ENCODE peak calls at places on chromosomes 4 and X, in six cellular contexts. A is psoas muscle, E is fibroblast of villous mesenchyme, J is foreskin fibroblast, V is A549, K is prostate gland. Q is an unnamed sample.

GRCh38 chr4:56129431-56129861 is 180.7 kb downstream of the CEP135 start:
- DNase-seq in A (no peak), E (no peak), J (no peak), V (peak), K (no peak), Q (no peak)

GRCh38 chrX:154353172-154353843 is 21.1 kb downstream of the FLNA start:
- DNase-seq in A (no peak), E (no peak), J (no peak), V (peak), K (no peak), Q (no peak)

GRCh38 chr4:3318561-3319021 is 25.8 kb downstream of the RGS12 start:
- DNase-seq in A (no peak), E (no peak), J (no peak), V (peak), K (no peak), Q (no peak)

GRCh38 chr4:10611673-10612072 is 72.9 kb downstream of the CLNK start:
- DNase-seq in A (no peak), E (peak), J (peak), V (peak), K (no peak), Q (peak)

GRCh38 chr4:117971406-117971805 is 62.9 kb upstream of the NDST3 start:
- DNase-seq in A (no peak), E (peak), J (no peak), V (no peak), K (no peak), Q (peak)

GRCh38 chrX:17519349-17519748 is 144.3 kb downstream of the NHS start:
- DNase-seq in A (peak), E (peak), J (peak), V (no peak), K (no peak), Q (peak)

GRCh38 chr4:124828382-124828781 is 115.8 kb upstream of the ANKRD50 start:
- DNase-seq in A (no peak), E (no peak), J (no peak), V (no peak), K (no peak), Q (no peak)

GRCh38 chrX:23403849-23404248 is 69.2 kb downstream of the PTCHD1 start:
- DNase-seq in A (no peak), E (no peak), J (no peak), V (peak), K (no peak), Q (no peak)

GRCh38 chrX:110276778-110277177 is 41.1 kb downstream of the AMMECR1 start:
- DNase-seq in A (no peak), E (no peak), J (no peak), V (no peak), K (no peak), Q (no peak)

GRCh38 chr4:159142254-159142653 is 39.4 kb downstream of the RAPGEF2 start:
- DNase-seq in A (no peak), E (no peak), J (peak), V (no peak), K (no peak), Q (peak)

GRCh38 chr4:120290553-120290952 is 223.9 kb upstream of the MAD2L1 start:
- DNase-seq in A (no peak), E (no peak), J (no peak), V (no peak), K (no peak), Q (no peak)

GRCh38 chr4:140088317-140088967 is 65.5 kb downstream of the MAML3 start:
- DNase-seq in A (no peak), E (peak), J (no peak), V (no peak), K (no peak), Q (peak)

GRCh38 chr4:67581913-67582312 is 23.4 kb downstream of the STAP1 start:
- DNase-seq in A (no peak), E (no peak), J (no peak), V (no peak), K (no peak), Q (no peak)

GRCh38 chrX:18353931-18354368 is 538 bp downstream of the SCML2 start:
- DNase-seq in A (no peak), E (no peak), J (no peak), V (peak), K (no peak), Q (peak)

GRCh38 chrX:57977992-57978391 is 67.7 kb upstream of the ZXDA start:
- DNase-seq in A (no peak), E (no peak), J (no peak), V (no peak), K (no peak), Q (no peak)

GRCh38 chrX:136179133-136179532 is 31.8 kb downstream of the FHL1 start:
- DNase-seq in A (no peak), E (no peak), J (no peak), V (no peak), K (no peak), Q (no peak)

GRCh38 chrX:83260288-83260687 is 247.8 kb upstream of the POU3F4 start:
- DNase-seq in A (no peak), E (no peak), J (no peak), V (no peak), K (no peak), Q (no peak)

GRCh38 chr4:16579866-16580265 is 318.6 kb downstream of the LDB2 start:
- DNase-seq in A (no peak), E (no peak), J (no peak), V (no peak), K (no peak), Q (peak)

GRCh38 chrX:40809210-40809609 is 73.9 kb upstream of the MED14 start:
- DNase-seq in A (no peak), E (peak), J (peak), V (peak), K (no peak), Q (peak)

GRCh38 chrX:1468250-1468772 is 15.6 kb upstream of the ASMTL start:
- DNase-seq in A (peak), E (no peak), J (peak), V (peak), K (no peak), Q (peak)

GRCh38 chr4:54661156-54661555 is 3.4 kb downstream of the KIT start:
- DNase-seq in A (no peak), E (peak), J (peak), V (no peak), K (no peak), Q (peak)

GRCh38 chr4:38860788-38861424 is 4.3 kb upstream of the TLR6 start:
- DNase-seq in A (no peak), E (peak), J (no peak), V (peak), K (no peak), Q (peak)

GRCh38 chr4:26032572-26033320 is 118.7 kb downstream of the SMIM20 start:
- DNase-seq in A (no peak), E (peak), J (peak), V (no peak), K (no peak), Q (peak)

GRCh38 chrX:46327229-46328081 is 217.8 kb downstream of the ZNF674 start:
- DNase-seq in A (no peak), E (no peak), J (peak), V (peak), K (no peak), Q (peak)

GRCh38 chrX:149286940-149287349 is 218.2 kb downstream of the IDS start:
- DNase-seq in A (no peak), E (peak), J (peak), V (peak), K (peak), Q (peak)

GRCh38 chrX:123424546-123424945 is 240.5 kb downstream of the GRIA3 start:
- DNase-seq in A (no peak), E (peak), J (peak), V (peak), K (no peak), Q (peak)

GRCh38 chrX:100829730-100830129 is 9.5 kb downstream of the CSTF2 start:
- DNase-seq in A (no peak), E (peak), J (peak), V (no peak), K (no peak), Q (peak)

GRCh38 chr4:1572521-1572920 is 111.6 kb downstream of the FAM53A start:
- DNase-seq in A (peak), E (no peak), J (no peak), V (no peak), K (no peak), Q (no peak)

GRCh38 chr4:40152642-40153041 is 44.2 kb upstream of the RHOH start:
- DNase-seq in A (no peak), E (no peak), J (no peak), V (no peak), K (no peak), Q (no peak)

GRCh38 chr4:168259096-168259495 is 59.5 kb downstream of the DDX60 start:
- DNase-seq in A (no peak), E (no peak), J (no peak), V (no peak), K (no peak), Q (no peak)

GRCh38 chr4:13933163-13933562 is 305.6 kb upstream of the BOD1L1 start:
- DNase-seq in A (no peak), E (peak), J (peak), V (no peak), K (no peak), Q (peak)

GRCh38 chrX:118373538-118373937 is 27.6 kb downstream of the WDR44 start:
- DNase-seq in A (no peak), E (peak), J (no peak), V (no peak), K (no peak), Q (no peak)

GRCh38 chr4:79178770-79179169 is 147.1 kb downstream of the NAA11 start:
- DNase-seq in A (no peak), E (no peak), J (no peak), V (no peak), K (peak), Q (no peak)

GRCh38 chrX:154057790-154058189 is 38.1 kb upstream of the IRAK1 start:
- DNase-seq in A (no peak), E (no peak), J (no peak), V (no peak), K (no peak), Q (no peak)

GRCh38 chrX:68488657-68489056 is 10.2 kb upstream of the YIPF6 start:
- DNase-seq in A (no peak), E (no peak), J (no peak), V (peak), K (no peak), Q (no peak)

GRCh38 chr4:183483997-183484396 is 20.9 kb upstream of the ING2 start:
- DNase-seq in A (no peak), E (no peak), J (no peak), V (no peak), K (no peak), Q (no peak)

GRCh38 chr4:36241771-36242170 is 2.5 kb downstream of the ARAP2 start:
- DNase-seq in A (no peak), E (peak), J (no peak), V (no peak), K (no peak), Q (no peak)

GRCh38 chr4:125522992-125523391 is 208.2 kb downstream of the FAT4 start:
- DNase-seq in A (no peak), E (no peak), J (no peak), V (no peak), K (no peak), Q (no peak)

GRCh38 chr4:41728571-41728908 is 20.0 kb downstream of the PHOX2B start:
- DNase-seq in A (no peak), E (peak), J (peak), V (no peak), K (no peak), Q (no peak)

DNA sequence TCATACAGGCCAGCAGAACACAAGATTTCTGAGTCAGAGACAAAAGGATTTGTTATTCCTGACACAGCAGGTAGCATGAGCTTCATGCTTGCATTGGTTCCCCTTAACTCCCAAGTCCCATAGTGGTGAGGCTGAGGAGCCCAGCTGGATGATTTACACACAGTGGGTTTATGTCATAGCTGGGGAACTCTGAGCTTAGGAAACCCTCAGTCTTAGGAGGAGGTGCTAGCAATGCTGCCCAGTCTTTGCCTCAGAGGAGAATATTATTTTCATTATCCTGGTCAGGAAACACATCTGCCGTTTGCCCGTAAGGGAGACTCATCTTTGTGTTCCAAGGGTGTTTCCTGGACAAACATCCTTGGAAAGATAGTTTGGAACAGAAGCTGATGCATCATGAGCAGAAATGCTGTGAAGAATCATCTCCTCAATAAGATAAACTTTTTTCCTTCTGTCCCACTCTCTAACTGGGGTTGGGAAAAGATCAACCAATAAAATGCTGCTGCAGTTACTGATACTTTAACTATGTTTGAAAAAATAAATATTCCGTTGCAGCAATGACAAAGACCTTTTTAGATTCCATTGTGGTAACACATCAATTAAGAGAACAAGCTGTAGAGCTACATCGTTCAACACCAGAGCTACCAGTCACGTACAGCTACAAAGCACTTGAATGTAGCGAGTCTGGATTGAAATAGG is 146.8 kb downstream of the DCLK2 start:
- DNase-seq in A (no peak), E (peak), J (peak), V (peak), K (no peak), Q (peak)
- H3K4me3 ChIP-seq in A (no peak), E (peak), J (no peak), V (no peak), K (no peak), Q (peak)

GRCh38 chr4:76585897-76586360 is 150.9 kb downstream of the SHROOM3 start:
- DNase-seq in A (no peak), E (peak), J (no peak), V (peak), K (peak), Q (no peak)
- TF ChIP-seq CTCF in A (no peak), E (no peak), J (no peak), V (no peak), K (peak), Q (peak)

DNA sequence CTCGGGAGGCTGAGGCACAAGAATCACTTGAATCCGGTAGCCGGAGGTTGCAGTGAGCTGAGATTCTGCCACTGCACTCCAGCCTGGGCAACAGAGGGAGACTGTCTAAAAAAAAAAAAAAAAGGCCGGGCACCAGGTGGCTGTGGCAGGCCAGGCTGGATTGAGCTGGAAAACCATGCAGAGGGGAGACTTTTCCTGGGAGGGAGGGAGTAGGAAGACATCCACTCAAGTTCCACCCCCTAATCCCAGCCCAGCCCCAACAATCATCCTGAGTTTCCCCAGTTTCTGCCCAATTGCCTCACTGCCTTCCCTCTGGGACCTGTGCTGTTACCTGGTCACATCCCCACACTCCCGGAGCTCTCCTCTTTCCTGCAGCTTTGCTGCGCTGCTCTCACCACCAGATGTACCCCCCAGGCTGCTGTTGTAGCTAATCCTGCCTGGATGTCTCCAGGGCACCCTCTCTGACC is 9.0 kb upstream of the TSPYL2 start:
- DNase-seq in A (no peak), E (no peak), J (no peak), V (peak), K (no peak), Q (no peak)
- H3K4me3 ChIP-seq in A (no peak), E (no peak), J (no peak), V (no peak), K (no peak), Q (no peak)

GRCh38 chr4:77578145-77578544 is 27.5 kb upstream of the CXCL13 start:
- DNase-seq in A (no peak), E (no peak), J (no peak), V (no peak), K (no peak), Q (no peak)
- TF ChIP-seq CTCF in A (no peak), E (no peak), J (no peak), V (no peak), K (no peak), Q (no peak)

DNA sequence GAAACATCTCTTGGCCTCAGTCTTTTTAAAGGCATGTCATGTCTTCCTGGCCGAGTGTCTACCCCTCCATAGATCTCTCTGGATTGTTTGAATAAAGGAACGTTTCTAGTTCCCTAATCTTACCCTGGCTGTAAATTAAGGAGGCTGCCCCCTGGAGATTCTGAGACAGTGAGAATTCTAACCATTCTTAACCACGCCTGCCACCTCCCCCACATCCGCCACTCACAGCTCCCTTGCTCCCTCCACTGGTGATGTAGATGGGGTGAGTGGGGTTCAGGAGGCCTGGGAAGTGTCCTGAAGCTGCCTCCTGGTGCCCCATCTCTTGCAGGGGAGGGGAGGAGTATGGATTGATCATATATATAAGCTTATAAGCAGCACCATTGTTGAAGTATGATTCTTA is 48.0 kb upstream of the TRIM2 start:
- DNase-seq in A (no peak), E (no peak), J (no peak), V (no peak), K (no peak), Q (no peak)
- H3K4me3 ChIP-seq in A (no peak), E (no peak), J (no peak), V (no peak), K (no peak), Q (no peak)

DNA sequence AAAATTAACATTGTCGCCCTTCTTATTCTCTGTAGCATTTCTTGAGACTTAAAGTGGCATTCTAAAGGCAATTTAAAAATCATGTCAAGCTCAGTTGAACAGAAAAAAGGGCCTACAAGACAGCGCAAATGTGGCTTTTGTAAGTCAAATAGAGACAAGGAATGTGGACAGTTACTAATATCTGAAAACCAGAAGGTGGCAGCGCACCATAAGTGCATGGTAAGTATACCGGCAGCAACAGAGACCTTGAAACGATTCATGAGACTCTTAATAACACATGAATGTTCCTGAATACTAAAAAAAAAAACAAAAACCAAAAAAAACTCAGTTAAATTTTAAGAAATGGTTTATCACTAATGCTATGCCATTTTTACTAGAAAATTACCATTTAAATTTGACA is 82.4 kb upstream of the HPRT1 start:
- DNase-seq in A (no peak), E (peak), J (peak), V (peak), K (peak), Q (peak)
- TF ChIP-seq CTCF in A (no peak), E (peak), J (peak), V (peak), K (no peak), Q (peak)

GRCh38 chr4:127601029-127601428 is 31.7 kb upstream of the INTU start:
- DNase-seq in A (no peak), E (peak), J (peak), V (no peak), K (no peak), Q (peak)
- H3K4me3 ChIP-seq in A (no peak), E (no peak), J (no peak), V (no peak), K (no peak), Q (no peak)

DNA sequence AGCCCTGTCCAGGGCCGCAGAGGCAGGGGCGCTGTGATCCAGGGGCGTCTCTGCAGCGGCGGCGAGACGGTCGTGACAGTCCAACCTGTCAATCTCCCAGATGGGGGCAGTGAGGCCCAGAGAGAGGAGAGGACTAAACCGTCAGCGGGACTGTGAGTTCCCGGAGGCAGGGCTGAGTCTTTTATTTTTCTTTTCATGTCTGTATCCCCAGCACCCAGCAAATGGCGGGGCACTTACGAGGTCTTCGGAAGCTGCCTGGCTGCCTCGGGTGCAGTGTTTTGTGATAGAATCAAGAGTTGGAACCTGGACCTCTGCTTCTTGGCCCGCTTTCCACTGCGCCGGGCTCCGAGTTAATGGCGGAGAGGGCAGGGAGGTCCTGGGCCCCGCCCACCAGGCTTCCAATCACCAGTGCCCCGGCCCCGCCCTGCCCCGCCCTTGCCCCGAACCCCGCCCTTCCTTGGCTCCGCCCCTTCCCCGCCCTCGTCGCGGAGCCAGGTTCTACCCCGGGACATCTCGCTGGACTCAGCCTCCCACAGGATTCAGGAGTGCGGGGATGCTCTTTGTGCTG is 35.3 kb upstream of the GRPEL1 start:
- DNase-seq in A (peak), E (peak), J (peak), V (peak), K (peak), Q (peak)
- TF ChIP-seq CTCF in A (no peak), E (no peak), J (no peak), V (no peak), K (no peak), Q (peak)